ENCODE peak calls at places on chromosomes 7 and 10, in eight cellular contexts. H, J, I, V, R, Z, X and N are unnamed samples.

GRCh38 chr7:140230517-140230861 is 53.7 kb upstream of the KDM7A start:
- DNase-seq in V (no peak), J (peak; percentile 62), X (peak; percentile 75), R (peak; percentile 97), I (no peak), Z (peak; percentile 89), H (no peak), N (no peak)

GRCh38 chr10:43250925-43251663 is 15.8 kb downstream of the RASGEF1A start:
- DNase-seq in J (peak; percentile 21), V (no peak), X (no peak), R (peak; percentile 58), I (no peak), Z (no peak), H (no peak), N (peak; percentile 88)

GRCh38 chr7:17369686-17370426 is 71.4 kb downstream of the AHR start:
- DNase-seq in J (no peak), I (no peak), V (no peak), R (no peak), H (no peak), Z (no peak), X (no peak), N (no peak)

GRCh38 chr7:64621656-64622055 is 44.3 kb upstream of the ZNF107 start:
- DNase-seq in V (no peak), Z (no peak), H (no peak), X (no peak), J (no peak), R (no peak), I (no peak), N (no peak)

GRCh38 chr10:69965086-69965485 is 87.6 kb upstream of the MACROH2A2 start:
- DNase-seq in J (no peak), H (no peak), I (no peak), Z (no peak), X (no peak), V (no peak), R (no peak), N (no peak)

GRCh38 chr7:155090647-155091046 is 20.5 kb downstream of the HTR5A start:
- DNase-seq in R (no peak), I (no peak), X (no peak), H (no peak), Z (no peak), V (no peak), J (no peak), N (no peak)

GRCh38 chr10:102342958-102343357 is 52.5 kb upstream of the NFKB2 start:
- DNase-seq in R (no peak), X (no peak), V (no peak), I (no peak), J (no peak), H (no peak), Z (no peak), N (no peak)

GRCh38 chr7:125555921-125556320 is 626.3 kb upstream of the POT1 start:
- DNase-seq in X (no peak), R (peak; percentile 18), Z (no peak), I (no peak), V (no peak), J (no peak), H (no peak), N (no peak)

GRCh38 chr7:3835102-3835501 is 534.0 kb downstream of the SDK1 start:
- DNase-seq in Z (no peak), R (no peak), H (no peak), J (no peak), V (no peak), I (no peak), X (peak; percentile 57), N (no peak)

GRCh38 chr10:109018892-109019507 is 904.3 kb downstream of the XPNPEP1 start:
- DNase-seq in R (no peak), X (no peak), I (no peak), Z (peak; percentile 9), H (no peak), V (no peak), J (no peak), N (no peak)

DNA sequence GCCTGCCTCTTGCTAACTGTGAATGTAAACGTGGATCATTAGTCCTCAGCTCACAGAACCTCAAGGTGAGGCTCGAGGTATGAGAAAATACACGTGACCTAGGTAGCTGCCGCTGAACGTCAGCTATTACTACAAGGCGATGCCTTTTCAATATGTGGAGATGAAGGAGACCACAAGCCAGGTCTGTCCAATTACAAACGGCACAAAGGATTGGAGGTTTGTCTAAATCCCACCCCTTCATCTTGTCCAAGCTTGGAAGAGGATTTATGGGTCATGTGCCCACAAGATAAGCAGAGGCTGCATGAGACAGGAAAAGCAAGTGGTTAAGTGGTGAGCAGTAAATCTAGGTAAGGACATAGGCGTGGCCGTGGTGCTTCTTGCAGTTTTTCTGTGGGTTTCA is 3.4 kb downstream of the H2BK1 start:
- DNase-seq in J (no peak), R (peak; percentile 4), V (no peak), Z (no peak), H (no peak), I (no peak), X (no peak), N (no peak)
- TF ChIP-seq POLR2AphosphoS5 in J (no peak), R (no peak), V (no peak), Z (no peak), H (no peak), I (no peak), X (no peak), N (no peak)

GRCh38 chr10:110852897-110853296 is 18.8 kb upstream of the PDCD4 start:
- DNase-seq in J (no peak), I (no peak), V (no peak), X (no peak), Z (no peak), H (no peak), R (no peak), N (no peak)
- H3K4me1 ChIP-seq in J (peaks cover 43% of the 10 kb centered on the region), I (peaks cover 18% of the 10 kb centered on the region), V (no peaks in the 10 kb centered on the region), X (peaks cover 17% of the 10 kb centered on the region), Z (peaks cover 15% of the 10 kb centered on the region), H (peaks cover 58% of the 10 kb centered on the region), R (peaks cover 59% of the 10 kb centered on the region), N (peaks cover 26% of the 10 kb centered on the region)

GRCh38 chr7:14891289-14891688 is 11.3 kb downstream of the DGKB start:
- DNase-seq in I (no peak), H (no peak), X (no peak), J (no peak), Z (no peak), R (no peak), V (no peak), N (no peak)

GRCh38 chr7:14892961-14893360 is 9.6 kb downstream of the DGKB start:
- DNase-seq in I (no peak), J (no peak), R (no peak), X (no peak), Z (no peak), V (no peak), H (no peak), N (no peak)

GRCh38 chr7:14886533-14886932 is 16.0 kb downstream of the DGKB start:
- DNase-seq in R (no peak), J (no peak), Z (no peak), V (no peak), I (no peak), H (no peak), X (no peak), N (no peak)

GRCh38 chr7:14894826-14895225 is 7.7 kb downstream of the DGKB start:
- DNase-seq in H (no peak), I (no peak), Z (no peak), J (no peak), V (no peak), R (no peak), X (no peak), N (no peak)

DNA sequence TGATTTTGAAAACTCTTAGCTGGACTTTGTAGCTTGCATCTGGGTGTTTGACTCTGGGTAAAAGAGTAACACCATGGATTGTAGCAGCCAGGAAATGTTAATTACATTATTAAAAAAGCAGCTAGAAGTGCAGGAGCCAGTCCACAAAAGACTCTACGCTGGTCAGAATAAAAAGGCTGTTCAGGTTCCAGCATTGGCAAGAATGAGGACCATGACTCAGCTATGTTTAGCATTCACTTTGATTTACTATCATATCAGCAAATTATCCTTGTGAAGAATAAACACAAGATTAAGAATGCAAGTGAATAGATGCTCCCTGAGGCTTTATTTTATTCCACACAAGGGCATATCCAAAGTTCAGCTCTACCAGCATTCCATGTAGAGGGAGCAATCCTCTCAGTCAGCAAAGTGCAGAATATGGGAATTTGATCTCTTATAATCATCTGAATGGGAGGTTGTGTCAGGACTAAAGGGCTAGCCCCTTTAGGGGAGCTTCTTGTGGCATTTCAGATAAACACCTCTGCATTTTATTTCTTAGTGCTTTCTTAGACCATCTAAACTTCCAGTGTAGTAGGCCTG is 13.6 kb downstream of the DGKB start:
- DNase-seq in V (no peak), I (no peak), X (no peak), Z (no peak), J (no peak), H (no peak), R (no peak), N (no peak)
- TF ChIP-seq POLR2AphosphoS5 in V (no peak), I (no peak), X (no peak), Z (no peak), J (no peak), H (no peak), R (no peak), N (no peak)

DNA sequence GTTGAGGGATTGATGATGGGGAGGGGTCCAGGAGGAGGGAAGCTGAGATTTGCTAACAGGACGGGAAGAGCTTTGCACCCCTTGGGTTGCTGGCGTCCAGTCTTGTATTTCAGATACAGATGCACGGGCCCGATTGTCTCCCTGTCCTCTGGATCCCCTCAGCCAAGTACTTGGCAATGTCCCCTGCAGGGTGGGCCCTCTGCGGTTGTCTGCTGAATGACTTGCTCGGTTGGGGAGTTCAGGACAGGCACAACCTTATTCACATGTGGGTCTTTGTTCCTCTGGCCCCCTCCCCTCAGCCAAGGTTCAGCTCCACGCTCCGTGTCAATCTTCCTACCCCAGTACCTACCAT is 7.0 kb downstream of the CPA5 start:
- DNase-seq in R (peak; percentile 74), H (no peak), X (no peak), Z (peak; percentile 18), J (no peak), V (no peak), I (no peak), N (no peak)
- H3K4me1 ChIP-seq in R (peaks cover 40% of the 10 kb centered on the region), H (peaks cover 21% of the 10 kb centered on the region), X (peaks cover 2% of the 10 kb centered on the region), Z (peaks cover 14% of the 10 kb centered on the region), J (peaks cover 27% of the 10 kb centered on the region), V (peaks cover 18% of the 10 kb centered on the region), I (peaks cover 30% of the 10 kb centered on the region), N (peaks cover 47% of the 10 kb centered on the region)